ENCODE peak calls at places on chromosomes 11 and 22, in five cellular contexts. N, V, I, L and F are unnamed samples.

GRCh38 chr11:46659908-46660307 is 40.5 kb downstream of the ARHGAP1 start:
- DNase-seq in N (no peak), V (no peak), I (peak; percentile 80), L (no peak), F (peak; percentile 73)

GRCh38 chr11:96235725-96236124 is 107.3 kb downstream of the MAML2 start:
- DNase-seq in N (no peak), V (no peak), I (no peak), L (no peak), F (no peak)

GRCh38 chr11:47248304-47248663 is 330 bp downstream of the ACP2 start:
- DNase-seq in N (no peak), V (no peak), I (no peak), L (no peak), F (peak; percentile 27)

GRCh38 chr22:45996241-45997076 is 19.5 kb upstream of the WNT7B start:
- DNase-seq in N (peak; percentile 48), V (peak; percentile 44), I (peak; percentile 79), L (peak; percentile 73), F (peak; percentile 47)

GRCh38 chr22:21047730-21048129 is 2.0 kb downstream of the LRRC74B start:
- DNase-seq in N (no peak), V (no peak), I (no peak), L (no peak), F (no peak)

GRCh38 chr22:26127126-26127525 is 42.1 kb upstream of the SEZ6L start:
- DNase-seq in N (no peak), V (no peak), I (no peak), L (no peak), F (no peak)

GRCh38 chr22:47439643-47440265 is 677.3 kb downstream of the TBC1D22A start:
- DNase-seq in N (no peak), V (no peak), I (no peak), L (no peak), F (no peak)

GRCh38 chr22:29108137-29108536 is 35.3 kb downstream of the KREMEN1 start:
- DNase-seq in N (no peak), V (no peak), I (no peak), L (no peak), F (peak; percentile 33)

GRCh38 chr11:13223112-13223511 is 54.5 kb upstream of the BMAL1 start:
- DNase-seq in N (no peak), V (no peak), I (no peak), L (no peak), F (no peak)

GRCh38 chr11:2585566-2586090 is 114.2 kb downstream of the KCNQ1OT1 start:
- DNase-seq in N (no peak), V (peak; percentile 4), I (no peak), L (peak; percentile 1), F (no peak)

GRCh38 chr11:81888391-81888790 is 845.3 kb downstream of the FAM181B start:
- DNase-seq in N (no peak), V (no peak), I (peak; percentile 56), L (no peak), F (peak; percentile 1)

GRCh38 chr11:64226507-64227051 is 505 bp downstream of the NUDT22 start:
- DNase-seq in N (peak; percentile 82), V (peak; percentile 85), I (peak; percentile 80), L (peak; percentile 83), F (no peak)

GRCh38 chr11:95922536-95923440 is 1.1 kb downstream of the MTMR2 start:
- DNase-seq in N (no peak), V (no peak), I (no peak), L (no peak), F (peak; percentile 26)

GRCh38 chr11:118002541-118003019 is 16.4 kb downstream of the IL10RA start:
- DNase-seq in N (peak; percentile 46), V (no peak), I (no peak), L (peak; percentile 68), F (peak; percentile 52)

GRCh38 chr11:69152748-69153446 is 2.8 kb upstream of the SMIM38 start:
- DNase-seq in N (no peak), V (no peak), I (no peak), L (no peak), F (no peak)

GRCh38 chr11:59224419-59224928 is 11.7 kb upstream of the MPEG1 start:
- DNase-seq in N (no peak), V (no peak), I (peak; percentile 73), L (peak; percentile 43), F (peak; percentile 80)

GRCh38 chr22:35043251-35043931 is 22.6 kb upstream of the ISX start:
- DNase-seq in N (peak; percentile 57), V (no peak), I (no peak), L (no peak), F (no peak)

GRCh38 chr11:116703421-116703820 is 69.4 kb downstream of the BUD13 start:
- DNase-seq in N (no peak), V (no peak), I (no peak), L (peak; percentile 17), F (peak; percentile 3)

GRCh38 chr11:2260491-2261364 is 9.7 kb downstream of the ASCL2 start:
- DNase-seq in N (no peak), V (peak; percentile 12), I (no peak), L (no peak), F (no peak)

GRCh38 chr22:50018608-50019291 is 6.2 kb upstream of the IL17REL start:
- DNase-seq in N (peak; percentile 2), V (no peak), I (no peak), L (no peak), F (no peak)

GRCh38 chr11:58912124-58912523 is 27.2 kb upstream of the GLYATL1 start:
- DNase-seq in N (no peak), V (no peak), I (no peak), L (no peak), F (peak; percentile 15)

GRCh38 chr11:64990222-64990918 is 6.4 kb downstream of the BATF2 start:
- DNase-seq in N (no peak), V (peak; percentile 53), I (no peak), L (peak; percentile 33), F (peak; percentile 53)

GRCh38 chr11:84580338-84580737 is 1046.8 kb downstream of the DLG2 start:
- DNase-seq in N (no peak), V (no peak), I (no peak), L (no peak), F (no peak)

GRCh38 chr22:37244114-37244921 is at the start of gene RAC2:
- DNase-seq in N (peak; percentile 92), V (peak; percentile 98), I (peak; percentile 99), L (peak; percentile 70), F (peak; percentile 83)

GRCh38 chr11:63673579-63673978 is 2.4 kb upstream of the ATL3 start:
- DNase-seq in N (no peak), V (no peak), I (no peak), L (no peak), F (no peak)

GRCh38 chr11:133988686-133989410 is 32.1 kb upstream of the IGSF9B start:
- DNase-seq in N (no peak), V (no peak), I (no peak), L (no peak), F (no peak)

GRCh38 chr22:46664301-46664855 is 44.2 kb downstream of the GRAMD4 start:
- DNase-seq in N (no peak), V (no peak), I (no peak), L (no peak), F (no peak)

GRCh38 chr11:60345489-60345888 is 18.4 kb downstream of the MS4A6E start:
- DNase-seq in N (peak; percentile 37), V (peak; percentile 24), I (no peak), L (peak; percentile 42), F (no peak)

GRCh38 chr22:29734429-29734828 is 14.6 kb downstream of the CABP7 start:
- DNase-seq in N (no peak), V (no peak), I (no peak), L (no peak), F (no peak)

GRCh38 chr22:47622541-47622940 is 860.1 kb downstream of the TBC1D22A start:
- DNase-seq in N (no peak), V (no peak), I (no peak), L (no peak), F (no peak)

GRCh38 chr11:47178305-47178704 is 1.6 kb upstream of the ARFGAP2 start:
- DNase-seq in N (no peak), V (no peak), I (no peak), L (no peak), F (no peak)

GRCh38 chr22:27718186-27719032 is 83.1 kb downstream of the MN1 start:
- DNase-seq in N (peak; percentile 57), V (no peak), I (no peak), L (peak; percentile 53), F (peak; percentile 97)

GRCh38 chr11:57327721-57328120 is 3.0 kb upstream of the TNKS1BP1 start:
- DNase-seq in N (no peak), V (no peak), I (no peak), L (no peak), F (no peak)

GRCh38 chr11:128158860-128159259 is 428.5 kb downstream of the ETS1 start:
- DNase-seq in N (no peak), V (no peak), I (no peak), L (no peak), F (no peak)

GRCh38 chr11:102886999-102887398 is 12.2 kb upstream of the MMP12 start:
- DNase-seq in N (no peak), V (no peak), I (no peak), L (no peak), F (no peak)

GRCh38 chr11:126607374-126607773 is 251.9 kb downstream of the ST3GAL4 start:
- DNase-seq in N (peak; percentile 25), V (no peak), I (no peak), L (peak; percentile 70), F (peak; percentile 49)
- H3K4me3 ChIP-seq in N (no peak overlapping the region), V (no peak overlapping the region), I (no peak overlapping the region), L (no peak overlapping the region), F (no peak overlapping the region)

DNA sequence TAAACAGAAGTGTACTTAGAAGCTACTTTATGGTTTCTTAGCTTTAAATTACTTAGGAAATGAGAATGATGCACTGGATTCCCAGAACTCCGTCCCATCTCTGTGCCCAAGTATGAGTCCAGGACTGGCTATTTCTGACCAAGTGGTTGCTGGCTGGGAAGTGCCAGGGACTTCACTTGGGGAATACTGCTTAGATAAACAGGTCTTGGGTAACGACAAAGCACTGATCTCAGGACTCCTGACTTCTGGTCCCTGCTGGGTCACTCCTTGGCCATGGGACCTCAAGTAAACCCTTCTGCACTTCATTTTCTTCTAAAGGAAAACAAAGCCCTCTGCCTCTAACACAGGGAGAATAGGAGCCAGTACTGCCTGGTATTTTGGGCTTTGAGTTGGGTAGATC is 27.9 kb downstream of the ABTB2 start:
- DNase-seq in N (no peak), V (no peak), I (no peak), L (no peak), F (no peak)
- TF ChIP-seq CTCF in N (no peak), V (no peak), I (no peak), L (no peak), F (no peak)

GRCh38 chr11:44605068-44605708 is 39.7 kb downstream of the CD82 start:
- DNase-seq in N (no peak), V (no peak), I (no peak), L (no peak), F (no peak)
- H3K4me3 ChIP-seq in N (no peak overlapping the region), V (no peak overlapping the region), I (no peak overlapping the region), L (no peak overlapping the region), F (no peak overlapping the region)

GRCh38 chr11:62143727-62144126 is 19.9 kb downstream of the INCENP start:
- DNase-seq in N (no peak), V (no peak), I (no peak), L (no peak), F (no peak)
- TF ChIP-seq CTCF in N (no peak), V (no peak), I (no peak), L (no peak), F (peak; percentile 22)

GRCh38 chr22:44025171-44026065 is 1.3 kb downstream of the PARVB start:
- DNase-seq in N (peak; percentile 83), V (peak; percentile 93), I (peak; percentile 73), L (peak; percentile 27), F (no peak)
- H3K4me3 ChIP-seq in N (peak overlapping the region; percentile 60), V (peak overlapping the region; percentile 68), I (peak overlapping the region; percentile 59), L (no peak overlapping the region), F (peak overlapping the region; percentile 54)